ENCODE peak calls at places on chromosomes 4 and X, in nine cellular contexts. One of them, this sample, is unnamed.
A peak's percentile ranks its signal among the peaks of the same experiment; 100 is the strongest.

GRCh38 chr4:33302298-33302697 is 2582.1 kb downstream of the PCDH7 start:
- DNase-seq in astrocyte: peak; percentile 68
- DNase-seq in pancreas: no peak
- DNase-seq in Panc1: no peak
- DNase-seq in bronchial epithelial cell: no peak
- DNase-seq in psoas muscle: no peak
- DNase-seq in breast epithelium: no peak
- DNase-seq in K562: no peak
- DNase-seq in right atrium auricular region: no peak
- DNase-seq in this sample: no peak

GRCh38 chr4:168741281-168742173 is 244.7 kb downstream of the PALLD start:
- DNase-seq in K562: no peak
- DNase-seq in right atrium auricular region: no peak
- DNase-seq in breast epithelium: no peak
- DNase-seq in astrocyte: no peak
- DNase-seq in pancreas: no peak
- DNase-seq in Panc1: no peak
- DNase-seq in psoas muscle: no peak
- DNase-seq in bronchial epithelial cell: no peak
- DNase-seq in this sample: no peak

GRCh38 chr4:169268951-169269781 is 1.6 kb downstream of the SH3RF1 start:
- DNase-seq in K562: no peak
- DNase-seq in bronchial epithelial cell: peak; percentile 56
- DNase-seq in astrocyte: peak; percentile 89
- DNase-seq in Panc1: no peak
- DNase-seq in breast epithelium: no peak
- DNase-seq in psoas muscle: no peak
- DNase-seq in right atrium auricular region: no peak
- DNase-seq in pancreas: no peak
- DNase-seq in this sample: peak; percentile 71

GRCh38 chr4:168486961-168487820 is 6.9 kb upstream of the DDX60L start:
- DNase-seq in pancreas: no peak
- DNase-seq in bronchial epithelial cell: peak; percentile 95
- DNase-seq in Panc1: no peak
- DNase-seq in astrocyte: peak; percentile 78
- DNase-seq in K562: no peak
- DNase-seq in right atrium auricular region: no peak
- DNase-seq in psoas muscle: no peak
- DNase-seq in breast epithelium: no peak
- DNase-seq in this sample: peak; percentile 27

GRCh38 chr4:55069248-55069647 is 56.1 kb downstream of the KDR start:
- DNase-seq in psoas muscle: no peak
- DNase-seq in bronchial epithelial cell: no peak
- DNase-seq in astrocyte: peak; percentile 27
- DNase-seq in breast epithelium: no peak
- DNase-seq in Panc1: no peak
- DNase-seq in right atrium auricular region: no peak
- DNase-seq in pancreas: no peak
- DNase-seq in K562: no peak
- DNase-seq in this sample: no peak

GRCh38 chrX:63275127-63275526 is 76.0 kb downstream of the SPIN4 start:
- DNase-seq in breast epithelium: no peak
- DNase-seq in right atrium auricular region: no peak
- DNase-seq in pancreas: no peak
- DNase-seq in astrocyte: no peak
- DNase-seq in bronchial epithelial cell: peak; percentile 18
- DNase-seq in psoas muscle: no peak
- DNase-seq in Panc1: peak; percentile 27
- DNase-seq in K562: peak; percentile 21
- DNase-seq in this sample: no peak

GRCh38 chrX:14718403-14718802 is 154.5 kb downstream of the FANCB start:
- DNase-seq in breast epithelium: no peak
- DNase-seq in Panc1: no peak
- DNase-seq in astrocyte: peak; percentile 12
- DNase-seq in pancreas: no peak
- DNase-seq in bronchial epithelial cell: peak; percentile 81
- DNase-seq in K562: no peak
- DNase-seq in psoas muscle: no peak
- DNase-seq in right atrium auricular region: no peak
- DNase-seq in this sample: no peak

GRCh38 chrX:312621-313331 is 5.8 kb downstream of the GTPBP6 start:
- DNase-seq in astrocyte: no peak
- DNase-seq in psoas muscle: peak; percentile 52
- DNase-seq in K562: no peak
- DNase-seq in bronchial epithelial cell: no peak
- DNase-seq in right atrium auricular region: no peak
- DNase-seq in breast epithelium: no peak
- DNase-seq in pancreas: no peak
- DNase-seq in Panc1: no peak
- DNase-seq in this sample: no peak

GRCh38 chr4:8260656-8261111 is 8.9 kb upstream of the HTRA3 start:
- DNase-seq in pancreas: no peak
- DNase-seq in bronchial epithelial cell: peak; percentile 51
- DNase-seq in breast epithelium: peak; percentile 33
- DNase-seq in Panc1: no peak
- DNase-seq in astrocyte: peak; percentile 76
- DNase-seq in K562: no peak
- DNase-seq in psoas muscle: no peak
- DNase-seq in right atrium auricular region: no peak
- DNase-seq in this sample: peak; percentile 90

GRCh38 chr4:156111706-156112105 is 158.0 kb upstream of the CTSO start:
- DNase-seq in K562: no peak
- DNase-seq in bronchial epithelial cell: no peak
- DNase-seq in astrocyte: no peak
- DNase-seq in Panc1: no peak
- DNase-seq in breast epithelium: no peak
- DNase-seq in right atrium auricular region: no peak
- DNase-seq in psoas muscle: no peak
- DNase-seq in pancreas: no peak
- DNase-seq in this sample: no peak

GRCh38 chrX:146109362-146109761 is 291.7 kb downstream of the SLITRK2 start:
- DNase-seq in bronchial epithelial cell: no peak
- DNase-seq in right atrium auricular region: no peak
- DNase-seq in psoas muscle: no peak
- DNase-seq in Panc1: no peak
- DNase-seq in K562: no peak
- DNase-seq in breast epithelium: no peak
- DNase-seq in astrocyte: no peak
- DNase-seq in pancreas: no peak
- DNase-seq in this sample: no peak

GRCh38 chr4:25234390-25235367 is 846 bp downstream of the PI4K2B start:
- DNase-seq in bronchial epithelial cell: peak; percentile 98
- DNase-seq in pancreas: peak; percentile 46
- DNase-seq in Panc1: no peak
- DNase-seq in K562: peak; percentile 19
- DNase-seq in psoas muscle: peak; percentile 77
- DNase-seq in breast epithelium: peak; percentile 23
- DNase-seq in astrocyte: peak; percentile 77
- DNase-seq in right atrium auricular region: peak; percentile 60
- DNase-seq in this sample: peak; percentile 54

GRCh38 chr4:147596377-147596776 is 20.8 kb upstream of the TMEM184C start:
- DNase-seq in psoas muscle: no peak
- DNase-seq in pancreas: no peak
- DNase-seq in astrocyte: no peak
- DNase-seq in breast epithelium: no peak
- DNase-seq in right atrium auricular region: no peak
- DNase-seq in bronchial epithelial cell: peak; percentile 75
- DNase-seq in Panc1: no peak
- DNase-seq in K562: no peak
- DNase-seq in this sample: no peak

GRCh38 chr4:11037637-11038036 is 353.1 kb upstream of the CLNK start:
- DNase-seq in psoas muscle: no peak
- DNase-seq in K562: no peak
- DNase-seq in Panc1: no peak
- DNase-seq in astrocyte: no peak
- DNase-seq in bronchial epithelial cell: no peak
- DNase-seq in breast epithelium: no peak
- DNase-seq in right atrium auricular region: no peak
- DNase-seq in pancreas: no peak
- DNase-seq in this sample: no peak

GRCh38 chr4:14520171-14520570 is 482.1 kb upstream of the CPEB2 start:
- DNase-seq in pancreas: no peak
- DNase-seq in K562: no peak
- DNase-seq in Panc1: no peak
- DNase-seq in psoas muscle: no peak
- DNase-seq in bronchial epithelial cell: peak; percentile 48
- DNase-seq in breast epithelium: no peak
- DNase-seq in astrocyte: no peak
- DNase-seq in right atrium auricular region: no peak
- DNase-seq in this sample: no peak

GRCh38 chr4:169203891-169204290 is 66.9 kb downstream of the SH3RF1 start:
- DNase-seq in psoas muscle: no peak
- DNase-seq in right atrium auricular region: no peak
- DNase-seq in pancreas: no peak
- DNase-seq in astrocyte: no peak
- DNase-seq in Panc1: no peak
- DNase-seq in breast epithelium: no peak
- DNase-seq in bronchial epithelial cell: no peak
- DNase-seq in K562: no peak
- DNase-seq in this sample: no peak

GRCh38 chrX:153638041-153638371 is 9.0 kb upstream of the DUSP9 start:
- DNase-seq in right atrium auricular region: no peak
- DNase-seq in psoas muscle: no peak
- DNase-seq in K562: no peak
- DNase-seq in breast epithelium: no peak
- DNase-seq in bronchial epithelial cell: no peak
- DNase-seq in pancreas: no peak
- DNase-seq in Panc1: no peak
- DNase-seq in astrocyte: no peak
- DNase-seq in this sample: no peak
- TF ChIP-seq CTCF in right atrium auricular region: no peak
- TF ChIP-seq CTCF in psoas muscle: no peak
- TF ChIP-seq CTCF in K562: no peak
- TF ChIP-seq CTCF in breast epithelium: no peak
- TF ChIP-seq CTCF in bronchial epithelial cell: no peak
- TF ChIP-seq CTCF in pancreas: no peak
- TF ChIP-seq CTCF in Panc1: no peak
- TF ChIP-seq CTCF in astrocyte: no peak
- TF ChIP-seq CTCF in this sample: no peak

GRCh38 chr4:72629540-72629939 is 60.5 kb upstream of the ADAMTS3 start:
- DNase-seq in pancreas: no peak
- DNase-seq in Panc1: no peak
- DNase-seq in bronchial epithelial cell: peak; percentile 76
- DNase-seq in right atrium auricular region: no peak
- DNase-seq in astrocyte: peak; percentile 38
- DNase-seq in K562: no peak
- DNase-seq in breast epithelium: no peak
- DNase-seq in psoas muscle: no peak
- DNase-seq in this sample: no peak

DNA sequence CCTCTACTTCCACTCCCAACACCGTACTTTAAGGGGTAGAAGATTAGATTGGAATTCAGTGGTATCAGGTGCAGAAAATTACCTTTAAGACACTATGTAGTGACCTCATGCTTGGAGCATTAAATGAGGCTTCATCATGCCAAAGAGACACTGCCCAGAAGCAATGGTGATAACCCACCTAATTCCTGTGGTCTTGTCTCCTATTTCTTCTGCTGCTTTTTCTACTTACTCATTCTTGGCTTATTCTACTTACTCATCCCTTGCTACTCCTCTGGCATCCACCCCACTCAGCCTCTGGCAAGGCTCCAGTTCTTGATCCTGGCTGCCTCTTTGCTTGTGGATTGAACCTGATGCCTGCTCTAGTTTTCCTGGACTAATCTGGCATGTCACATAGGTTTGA is 62.3 kb upstream of the ADAMTS3 start:
- DNase-seq in Panc1: no peak
- DNase-seq in pancreas: no peak
- DNase-seq in bronchial epithelial cell: peak; percentile 91
- DNase-seq in astrocyte: peak; percentile 96
- DNase-seq in psoas muscle: peak; percentile 57
- DNase-seq in right atrium auricular region: no peak
- DNase-seq in breast epithelium: peak; percentile 72
- DNase-seq in K562: no peak
- DNase-seq in this sample: peak; percentile 43
- H3K4me3 ChIP-seq in Panc1: no peak overlapping the region
- H3K4me3 ChIP-seq in pancreas: no peak overlapping the region
- H3K4me3 ChIP-seq in bronchial epithelial cell: no peak overlapping the region
- H3K4me3 ChIP-seq in astrocyte: no peak overlapping the region
- H3K4me3 ChIP-seq in psoas muscle: no peak overlapping the region
- H3K4me3 ChIP-seq in right atrium auricular region: no peak overlapping the region
- H3K4me3 ChIP-seq in breast epithelium: no peak overlapping the region
- H3K4me3 ChIP-seq in K562: no peak overlapping the region
- H3K4me3 ChIP-seq in this sample: no peak overlapping the region

GRCh38 chr4:110618091-110619000 is 4.5 kb downstream of the PITX2 start:
- DNase-seq in astrocyte: no peak
- DNase-seq in Panc1: no peak
- DNase-seq in psoas muscle: peak; percentile 92
- DNase-seq in pancreas: no peak
- DNase-seq in bronchial epithelial cell: no peak
- DNase-seq in right atrium auricular region: no peak
- DNase-seq in breast epithelium: no peak
- DNase-seq in K562: no peak
- DNase-seq in this sample: no peak
- H3K27me3 ChIP-seq in astrocyte: peaks cover 97% of the 10 kb centered on the region
- H3K27me3 ChIP-seq in Panc1: no peaks in the 10 kb centered on the region
- H3K27me3 ChIP-seq in psoas muscle: peaks cover 1% of the 10 kb centered on the region
- H3K27me3 ChIP-seq in pancreas: peaks cover 55% of the 10 kb centered on the region
- H3K27me3 ChIP-seq in bronchial epithelial cell: peaks cover 76% of the 10 kb centered on the region
- H3K27me3 ChIP-seq in right atrium auricular region: no peaks in the 10 kb centered on the region
- H3K27me3 ChIP-seq in breast epithelium: peaks cover 7% of the 10 kb centered on the region
- H3K27me3 ChIP-seq in K562: peaks cover 74% of the 10 kb centered on the region
- H3K27me3 ChIP-seq in this sample: peaks cover 51% of the 10 kb centered on the region

GRCh38 chrX:34521563-34521962 is 135.5 kb downstream of the TMEM47 start:
- DNase-seq in bronchial epithelial cell: peak; percentile 38
- DNase-seq in astrocyte: no peak
- DNase-seq in breast epithelium: no peak
- DNase-seq in psoas muscle: no peak
- DNase-seq in K562: no peak
- DNase-seq in pancreas: no peak
- DNase-seq in right atrium auricular region: no peak
- DNase-seq in Panc1: no peak
- DNase-seq in this sample: no peak
- TF ChIP-seq CTCF in bronchial epithelial cell: peak; percentile 21
- TF ChIP-seq CTCF in astrocyte: no peak
- TF ChIP-seq CTCF in breast epithelium: no peak
- TF ChIP-seq CTCF in psoas muscle: no peak
- TF ChIP-seq CTCF in K562: no peak
- TF ChIP-seq CTCF in pancreas: no peak
- TF ChIP-seq CTCF in right atrium auricular region: no peak
- TF ChIP-seq CTCF in Panc1: no peak
- TF ChIP-seq CTCF in this sample: peak; percentile 5